ENCODE peak calls at places on chromosome 5, in four cellular contexts. B, R, I and G are unnamed samples.

GRCh38 chr5:172007795-172008465 is 1.5 kb upstream of the FBXW11 start:
- DNase-seq in B (peak), R (no peak), I (no peak), G (peak)

GRCh38 chr5:171954721-171955120 is 51.7 kb downstream of the FBXW11 start:
- DNase-seq in B (peak), R (no peak), I (no peak), G (peak)

GRCh38 chr5:153866176-153866575 is 172.5 kb downstream of the FAM114A2 start:
- DNase-seq in B (no peak), R (no peak), I (no peak), G (no peak)

GRCh38 chr5:68424799-68425537 is 209.4 kb downstream of the PIK3R1 start:
- DNase-seq in B (peak), R (no peak), I (peak), G (peak)

GRCh38 chr5:139068060-139068459 is 130.1 kb downstream of the SIL1 start:
- DNase-seq in B (no peak), R (no peak), I (no peak), G (no peak)

GRCh38 chr5:138065102-138065501 is 18.7 kb upstream of the WNT8A start:
- DNase-seq in B (peak), R (no peak), I (peak), G (no peak)

GRCh38 chr5:77955577-77955976 is 179.4 kb upstream of the TBCA start:
- DNase-seq in B (no peak), R (no peak), I (no peak), G (no peak)

GRCh38 chr5:128237504-128237903 is 153.9 kb downstream of the SLC12A2 start:
- DNase-seq in B (peak), R (no peak), I (no peak), G (no peak)

GRCh38 chr5:111043712-111044506 is 27.6 kb upstream of the TSLP start:
- DNase-seq in B (peak), R (no peak), I (no peak), G (peak)

GRCh38 chr5:140391732-140392131 is 9.9 kb upstream of the ANKHD1 start:
- DNase-seq in B (no peak), R (no peak), I (no peak), G (no peak)

GRCh38 chr5:42919600-42919999 is 107.9 kb upstream of the SELENOP start:
- DNase-seq in B (no peak), R (no peak), I (no peak), G (no peak)

GRCh38 chr5:109868737-109869136 is 179.0 kb downstream of the MAN2A1 start:
- DNase-seq in B (no peak), R (no peak), I (no peak), G (peak)

GRCh38 chr5:41112486-41113455 is 41.6 kb upstream of the MROH2B start:
- DNase-seq in B (peak), R (no peak), I (no peak), G (peak)

GRCh38 chr5:80736730-80737129 is 81.9 kb upstream of the DHFR start:
- DNase-seq in B (no peak), R (no peak), I (no peak), G (no peak)

GRCh38 chr5:124923131-124923530 is 176.7 kb upstream of the ZNF608 start:
- DNase-seq in B (peak), R (no peak), I (peak), G (peak)

GRCh38 chr5:64190562-64191306 is 25.1 kb downstream of the RNF180 start:
- DNase-seq in B (no peak), R (no peak), I (no peak), G (no peak)

GRCh38 chr5:154757647-154758406 is 2.6 kb downstream of the LARP1 start:
- DNase-seq in B (no peak), R (no peak), I (peak), G (no peak)

GRCh38 chr5:8136271-8136670 is 267.3 kb downstream of the MTRR start:
- DNase-seq in B (no peak), R (no peak), I (no peak), G (no peak)

DNA sequence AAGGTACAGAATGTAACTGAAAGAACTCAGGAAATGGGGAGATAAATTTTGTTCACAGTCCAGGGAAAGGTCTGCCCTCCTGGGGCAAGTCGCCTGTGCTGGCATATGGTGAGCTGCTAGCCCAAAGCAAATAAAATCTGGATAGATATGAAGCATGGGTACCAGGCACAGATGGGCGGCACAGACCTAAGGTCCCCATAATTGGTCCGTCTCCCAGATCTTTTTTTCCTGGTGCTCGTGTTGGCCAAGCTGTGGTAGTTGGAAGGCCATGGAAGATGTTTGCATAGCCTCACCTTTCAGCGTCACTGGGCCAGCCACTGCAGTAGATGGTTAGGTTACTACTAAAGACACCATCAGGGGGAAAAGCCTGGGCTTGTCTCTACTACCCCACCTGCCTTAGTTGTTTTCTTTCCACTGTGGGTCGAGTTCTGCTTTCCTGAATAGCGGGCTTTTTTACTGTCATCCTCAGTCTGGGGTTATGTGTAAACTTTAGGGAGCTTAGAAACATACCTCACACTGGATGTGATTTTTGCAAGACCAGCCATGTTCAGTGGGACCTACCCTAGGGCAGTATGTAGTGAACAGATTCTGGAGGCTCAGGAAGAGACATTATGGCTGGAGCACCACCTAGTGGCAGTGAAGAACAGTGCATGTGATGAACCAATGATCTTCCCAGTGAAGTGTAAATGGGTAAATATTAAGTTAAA is 24.2 kb upstream of the GLRX start:
- DNase-seq in B (peak), R (no peak), I (peak), G (peak)
- TF ChIP-seq CTCF in B (peak), R (peak), I (peak), G (peak)

GRCh38 chr5:119515192-119515591 is 62.9 kb downstream of the HSD17B4 start:
- DNase-seq in B (peak), R (no peak), I (no peak), G (peak)
- TF ChIP-seq CTCF in B (no peak), R (no peak), I (no peak), G (no peak)

GRCh38 chr5:135867599-135867998 is 28.0 kb downstream of the IL9 start:
- DNase-seq in B (no peak), R (no peak), I (no peak), G (no peak)

GRCh38 chr5:135871268-135871895 is 24.3 kb downstream of the IL9 start:
- DNase-seq in B (no peak), R (no peak), I (no peak), G (no peak)

GRCh38 chr5:135869151-135869737 is 26.4 kb downstream of the IL9 start:
- DNase-seq in B (no peak), R (no peak), I (no peak), G (no peak)

GRCh38 chr5:135868681-135869080 is 27.0 kb downstream of the IL9 start:
- DNase-seq in B (no peak), R (no peak), I (no peak), G (no peak)

DNA sequence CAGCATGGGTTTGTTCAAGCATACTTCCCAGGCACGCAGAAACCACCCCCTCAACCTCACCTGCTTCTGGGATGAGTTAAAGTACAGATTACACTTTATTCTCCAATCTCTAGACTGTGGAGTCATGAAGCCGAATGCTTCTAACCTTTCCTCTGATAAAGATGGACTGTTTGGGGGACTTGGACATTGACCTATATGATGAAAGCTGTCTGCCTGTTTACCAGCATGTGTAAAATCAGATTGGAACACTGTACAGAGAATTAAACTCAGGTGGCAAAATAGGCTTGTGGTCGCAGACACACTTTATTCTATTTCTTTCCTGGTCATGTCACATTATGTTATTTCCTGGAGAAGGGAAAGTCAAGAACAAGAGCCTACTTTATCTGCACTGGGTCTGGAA is 25.7 kb downstream of the IL9 start:
- DNase-seq in B (no peak), R (no peak), I (no peak), G (no peak)
- TF ChIP-seq CTCF in B (no peak), R (no peak), I (no peak), G (no peak)

DNA sequence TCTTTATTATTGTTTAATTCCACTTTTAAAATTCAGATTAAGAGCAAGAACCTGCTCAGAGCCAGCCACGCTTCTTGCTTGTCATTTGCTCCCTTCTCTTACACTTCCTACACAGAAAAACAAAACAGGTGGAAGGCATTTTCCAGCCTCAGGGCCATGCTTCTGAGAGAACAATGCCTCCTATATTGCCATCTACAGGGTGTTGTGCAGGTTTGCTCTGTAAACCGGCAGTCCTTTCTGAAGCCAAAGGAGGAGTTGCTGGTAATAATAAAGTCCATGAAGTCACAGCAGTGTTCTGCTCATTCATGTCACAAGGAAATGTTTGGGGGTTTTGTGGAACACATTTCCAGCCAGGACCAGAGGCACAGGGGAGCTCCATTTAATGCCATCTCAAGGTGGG is 16.1 kb upstream of the PRLR start:
- DNase-seq in B (no peak), R (no peak), I (no peak), G (no peak)
- TF ChIP-seq CTCF in B (no peak), R (no peak), I (no peak), G (no peak)

GRCh38 chr5:95281211-95281610 is 3.7 kb downstream of the MCTP1 start:
- DNase-seq in B (no peak), R (no peak), I (no peak), G (no peak)

GRCh38 chr5:95283022-95283615 is 1.8 kb downstream of the MCTP1 start:
- DNase-seq in B (no peak), R (no peak), I (no peak), G (no peak)

GRCh38 chr5:95285406-95285761 is 490 bp upstream of the MCTP1 start:
- DNase-seq in B (no peak), R (no peak), I (peak), G (no peak)

GRCh38 chr5:95284512-95285405 is at the start of gene MCTP1:
- DNase-seq in B (peak), R (peak), I (peak), G (no peak)

GRCh38 chr5:95283761-95284511 is 958 bp downstream of the MCTP1 start:
- DNase-seq in B (peak), R (peak), I (peak), G (no peak)
- TF ChIP-seq CTCF in B (peak), R (peak), I (peak), G (peak)

DNA sequence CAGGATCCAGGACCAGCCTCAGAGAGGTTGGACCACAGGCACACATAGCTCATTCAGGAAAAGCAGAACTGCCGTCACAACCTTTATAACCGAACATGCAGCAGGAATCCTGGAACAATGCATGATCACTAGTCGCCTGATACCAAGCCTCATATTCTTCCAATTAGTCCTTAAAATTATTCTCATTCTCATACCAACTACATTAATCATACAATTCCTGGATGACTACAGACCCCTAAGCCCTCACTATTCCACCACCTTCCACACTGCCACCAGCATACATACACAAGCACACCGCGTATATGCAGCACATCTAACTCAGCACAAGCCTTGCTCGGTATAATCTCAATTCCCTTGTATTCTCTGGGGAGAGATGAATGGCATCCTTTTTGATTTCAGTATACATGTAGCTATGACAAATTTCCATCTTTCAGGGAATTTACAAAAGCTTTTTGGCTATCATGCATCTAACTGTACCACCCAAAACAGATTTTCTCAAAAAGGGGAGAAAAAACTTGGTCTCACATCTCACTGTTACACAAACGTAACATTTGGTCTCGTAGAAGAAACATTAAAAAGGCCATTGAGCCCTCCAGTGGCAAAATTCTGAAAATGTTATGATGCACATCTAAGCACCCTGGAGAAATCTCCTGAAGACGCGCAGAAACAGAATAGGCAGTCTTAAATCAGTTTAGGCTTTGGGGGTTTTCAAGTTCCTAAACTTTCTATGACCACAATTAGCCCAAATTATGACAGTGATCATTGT is 46.2 kb downstream of the MCTP1 start:
- DNase-seq in B (peak), R (no peak), I (peak), G (peak)
- TF ChIP-seq CTCF in B (peak), R (peak), I (no peak), G (peak)

GRCh38 chr5:55509768-55510522 is 24.8 kb downstream of the PLPP1 start:
- DNase-seq in B (peak), R (no peak), I (no peak), G (peak)

GRCh38 chr5:55510523-55510880 is 24.3 kb downstream of the PLPP1 start:
- DNase-seq in B (no peak), R (no peak), I (no peak), G (no peak)

GRCh38 chr5:55507574-55507973 is 27.2 kb downstream of the PLPP1 start:
- DNase-seq in B (no peak), R (no peak), I (no peak), G (no peak)

GRCh38 chr5:55511010-55511409 is 23.8 kb downstream of the PLPP1 start:
- DNase-seq in B (no peak), R (no peak), I (no peak), G (no peak)

DNA sequence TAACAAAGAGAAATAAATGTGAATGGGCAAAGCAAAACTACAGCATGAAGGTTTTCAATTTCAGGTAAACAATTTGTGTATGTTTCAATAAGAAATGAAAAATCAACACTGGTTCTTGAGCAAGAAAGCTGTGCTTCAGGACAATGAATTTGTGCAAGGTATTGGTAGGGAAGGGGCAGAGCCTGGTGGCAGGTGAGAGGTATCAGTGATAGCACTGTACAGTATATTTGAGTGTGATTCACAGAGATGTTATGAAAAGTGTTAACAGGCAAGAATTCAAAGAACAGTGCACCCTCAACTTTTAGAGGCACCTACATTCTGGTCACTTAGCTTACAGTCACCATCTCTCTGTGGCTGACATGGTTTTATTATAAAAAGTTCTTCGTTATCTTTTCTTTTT is 25.7 kb downstream of the PLPP1 start:
- DNase-seq in B (no peak), R (no peak), I (no peak), G (no peak)
- TF ChIP-seq CTCF in B (no peak), R (no peak), I (no peak), G (no peak)

GRCh38 chr5:177503351-177504085 is 6.1 kb downstream of the DOK3 start:
- DNase-seq in B (no peak), R (peak), I (no peak), G (no peak)

GRCh38 chr5:177502886-177503285 is 5.5 kb upstream of the PDLIM7 start:
- DNase-seq in B (no peak), R (no peak), I (no peak), G (no peak)

GRCh38 chr5:177499842-177500241 is 2.4 kb upstream of the PDLIM7 start:
- DNase-seq in B (no peak), R (no peak), I (no peak), G (no peak)

GRCh38 chr5:177500685-177501522 is 3.5 kb upstream of the PDLIM7 start:
- DNase-seq in B (peak), R (peak), I (peak), G (peak)

GRCh38 chr5:177501874-177502678 is 4.7 kb upstream of the PDLIM7 start:
- DNase-seq in B (no peak), R (no peak), I (peak), G (no peak)
- TF ChIP-seq CTCF in B (no peak), R (no peak), I (no peak), G (no peak)

GRCh38 chr5:52582313-52582712 is 205.4 kb upstream of the ITGA1 start:
- DNase-seq in B (no peak), R (no peak), I (peak), G (no peak)
- TF ChIP-seq CTCF in B (no peak), R (no peak), I (no peak), G (no peak)

GRCh38 chr5:27020965-27021364 is 17.4 kb downstream of the CDH9 start:
- DNase-seq in B (peak), R (no peak), I (no peak), G (peak)
- TF ChIP-seq CTCF in B (peak), R (peak), I (no peak), G (peak)